ENCODE peak calls at places on chromosomes 3 and 15, in ten cellular contexts. X is transverse colon, V is upper lobe of left lung, A is esophagus muscularis mucosa, J is HepG2, W is SK-N-SH, D is GM12878, Y is K562, C is stomach, N is suprapubic skin. S is an unnamed sample.
A peak's percentile ranks its signal among the peaks of the same experiment; 100 is the strongest.

GRCh38 chr3:64341355-64341754 is 116.1 kb upstream of the PRICKLE2 start:
- DNase-seq in X (no peak), V (no peak), A (peak; percentile 86), J (no peak), W (no peak), D (no peak), Y (no peak), C (no peak), N (no peak), S (no peak)

GRCh38 chr3:69011331-69011730 is 2.2 kb downstream of the EOGT start:
- DNase-seq in X (no peak), V (no peak), A (no peak), J (no peak), W (no peak), D (no peak), Y (no peak), C (no peak), N (no peak), S (no peak)

GRCh38 chr15:81297147-81297572 is 26.8 kb downstream of the STARD5 start:
- DNase-seq in X (peak; percentile 8), V (no peak), A (no peak), J (no peak), W (no peak), D (no peak), Y (no peak), C (no peak), N (no peak), S (no peak)

GRCh38 chr15:40045572-40046217 is 6.7 kb upstream of the SRP14 start:
- DNase-seq in X (peak; percentile 41), V (no peak), A (peak; percentile 66), J (no peak), W (no peak), D (no peak), Y (no peak), C (no peak), N (no peak), S (peak; percentile 45)

GRCh38 chr3:116000315-116000714 is 377.0 kb downstream of the GAP43 start:
- DNase-seq in X (no peak), V (no peak), A (no peak), J (peak; percentile 20), W (no peak), D (peak; percentile 37), Y (peak; percentile 32), C (no peak), N (no peak), S (peak; percentile 62)

GRCh38 chr3:58835075-58835474 is 168.5 kb upstream of the FAM3D start:
- DNase-seq in X (no peak), V (no peak), A (no peak), J (no peak), W (no peak), D (no peak), Y (no peak), C (no peak), N (no peak), S (no peak)

GRCh38 chr3:37991823-37992222 is 1.2 kb downstream of the VILL start:
- DNase-seq in X (no peak), V (peak; percentile 19), A (no peak), J (no peak), W (no peak), D (no peak), Y (no peak), C (peak; percentile 25), N (peak; percentile 45), S (peak; percentile 52)

GRCh38 chr3:197750396-197750831 is 731 bp downstream of the FYTTD1 start:
- DNase-seq in X (peak; percentile 74), V (peak; percentile 82), A (no peak), J (no peak), W (peak; percentile 84), D (no peak), Y (peak; percentile 44), C (peak; percentile 72), N (peak; percentile 84), S (peak; percentile 83)

GRCh38 chr3:150300376-150300775 is 107.7 kb upstream of the TSC22D2 start:
- DNase-seq in X (no peak), V (no peak), A (no peak), J (no peak), W (no peak), D (no peak), Y (no peak), C (no peak), N (no peak), S (no peak)
- H3K27ac ChIP-seq in X (no peak overlapping the region), V (no peak overlapping the region), A (no peak overlapping the region), J (no peak overlapping the region), W (no peak overlapping the region), D (no peak overlapping the region), Y (no peak overlapping the region), C (peak overlapping the region; percentile 17), N (no peak overlapping the region), S (no peak overlapping the region)

GRCh38 chr3:72100626-72101187 is 315.8 kb upstream of the PROK2 start:
- DNase-seq in X (peak; percentile 85), V (peak; percentile 89), A (peak; percentile 94), J (no peak), W (peak; percentile 87), D (peak; percentile 77), Y (peak; percentile 62), C (peak; percentile 75), N (peak; percentile 93), S (peak; percentile 89)

GRCh38 chr3:72099331-72100061 is 314.5 kb upstream of the PROK2 start:
- DNase-seq in X (no peak), V (no peak), A (no peak), J (no peak), W (no peak), D (no peak), Y (no peak), C (no peak), N (no peak), S (peak; percentile 13)

GRCh38 chr3:72102057-72102711 is 317.2 kb upstream of the PROK2 start:
- DNase-seq in X (no peak), V (peak; percentile 42), A (no peak), J (no peak), W (no peak), D (no peak), Y (no peak), C (no peak), N (no peak), S (peak; percentile 55)

GRCh38 chr3:72100062-72100511 is 315.1 kb upstream of the PROK2 start:
- DNase-seq in X (no peak), V (no peak), A (no peak), J (no peak), W (peak; percentile 37), D (no peak), Y (no peak), C (no peak), N (no peak), S (peak; percentile 66)

DNA sequence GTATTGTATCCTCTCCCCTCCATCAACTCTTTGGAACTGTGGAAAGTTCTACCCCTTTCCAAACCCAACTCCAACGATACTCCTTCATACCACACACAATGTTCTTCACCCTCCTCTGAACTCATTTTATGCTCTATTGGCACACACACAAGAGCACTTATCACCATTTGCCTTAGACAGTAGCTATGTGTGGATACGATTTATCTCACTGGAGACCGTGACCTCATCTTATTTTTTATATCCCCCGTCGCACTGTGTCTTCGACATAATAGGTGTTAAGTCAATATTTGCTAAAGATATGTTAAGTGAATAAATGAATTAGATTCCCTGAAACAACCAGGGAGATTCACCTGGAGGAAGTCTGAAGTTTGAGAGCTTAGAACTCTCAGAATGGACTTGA is 316.6 kb upstream of the PROK2 start:
- DNase-seq in X (no peak), V (no peak), A (no peak), J (no peak), W (no peak), D (no peak), Y (no peak), C (no peak), N (no peak), S (no peak)
- TF ChIP-seq EP300 in X (no peak), V (no peak), A (no peak), J (no peak), W (no peak), D (no peak), Y (no peak), C (no peak), N (no peak), S (no peak)

DNA sequence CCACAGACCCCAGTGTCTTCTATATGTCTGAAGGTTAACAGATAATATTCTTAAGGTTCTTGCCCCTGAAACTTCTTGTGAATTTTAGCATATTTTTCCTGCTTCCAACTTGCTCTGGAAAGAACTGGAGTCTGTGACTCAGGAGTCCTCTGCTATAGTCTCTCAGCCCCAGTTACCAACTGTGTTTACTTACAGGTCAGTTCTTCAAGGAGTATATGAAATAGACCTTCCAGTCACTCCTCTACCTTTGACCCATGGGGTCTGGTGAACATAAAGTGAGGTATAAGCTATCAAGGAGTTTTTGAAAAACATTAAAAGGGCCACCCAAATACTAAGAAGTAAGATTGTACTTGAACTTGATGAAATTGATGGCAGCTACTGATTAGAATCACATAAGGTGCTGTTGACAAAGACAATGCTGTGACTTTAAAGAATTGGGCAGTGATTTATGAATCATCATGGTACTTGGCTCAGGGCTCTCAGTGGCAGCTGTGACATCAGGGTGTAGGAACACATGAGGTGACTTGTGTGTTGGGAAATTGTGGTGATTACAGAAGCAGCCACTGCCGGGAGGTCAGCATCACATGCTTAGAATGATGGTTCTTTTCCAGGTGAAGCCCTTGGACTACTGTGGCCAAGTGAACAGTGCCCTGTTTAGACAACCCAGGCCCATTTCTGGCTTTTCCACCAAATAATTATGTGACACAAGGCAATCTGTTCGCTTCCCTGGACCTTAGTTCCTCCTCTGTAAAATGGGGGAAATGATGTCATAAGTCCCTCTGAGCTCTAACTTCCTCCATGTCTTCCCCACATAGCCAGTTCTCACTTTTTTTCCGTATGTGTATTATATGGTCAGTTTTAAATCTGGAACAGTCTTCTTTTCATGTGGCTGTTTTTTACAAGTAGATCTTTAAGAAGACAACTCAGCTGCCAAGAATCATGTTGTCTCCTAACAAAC is 139.5 kb upstream of the ROPN1 start:
- DNase-seq in X (no peak), V (no peak), A (peak; percentile 72), J (no peak), W (no peak), D (no peak), Y (no peak), C (no peak), N (no peak), S (no peak)
- TF ChIP-seq POLR2AphosphoS5 in X (no peak), V (no peak), A (peak; percentile 8), J (no peak), W (no peak), D (no peak), Y (no peak), C (no peak), N (no peak), S (no peak)

DNA sequence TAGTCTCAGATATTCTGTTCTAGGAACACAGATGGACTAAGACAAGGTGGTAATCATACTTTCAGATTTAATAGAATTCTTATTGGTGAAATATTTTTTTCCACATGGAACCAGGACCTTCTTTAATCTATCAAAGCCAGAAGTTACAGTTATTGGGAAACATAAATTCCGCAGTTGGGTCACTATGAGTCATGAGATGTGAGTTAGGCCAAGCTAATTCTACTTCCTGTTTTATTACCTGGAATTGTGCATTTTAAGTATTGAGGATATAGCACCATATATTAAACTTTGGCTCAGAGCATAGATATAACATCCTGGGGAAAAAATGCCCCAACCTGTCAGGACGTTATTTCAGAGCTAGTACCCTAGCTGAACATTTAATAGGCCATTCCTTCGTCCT is 96.4 kb upstream of the P3H2 start:
- DNase-seq in X (no peak), V (no peak), A (no peak), J (no peak), W (no peak), D (no peak), Y (no peak), C (no peak), N (no peak), S (no peak)
- H3K27ac ChIP-seq in X (no peak overlapping the region), V (no peak overlapping the region), A (no peak overlapping the region), J (no peak overlapping the region), W (no peak overlapping the region), D (no peak overlapping the region), Y (no peak overlapping the region), C (no peak overlapping the region), N (no peak overlapping the region), S (no peak overlapping the region)

GRCh38 chr3:9729419-9729818 is 2.1 kb upstream of the BRPF1 start:
- DNase-seq in X (no peak), V (no peak), A (no peak), J (no peak), W (no peak), D (no peak), Y (no peak), C (no peak), N (no peak), S (no peak)
- TF ChIP-seq EP300 in X (no peak), V (no peak), A (no peak), J (no peak), W (no peak), D (no peak), Y (no peak), C (no peak), N (no peak), S (no peak)

S was measured in sigmoid colon.